ENCODE peak calls at places on chromosomes 12 and 14, in ten cellular contexts. Q, F, W, T, P, M, Y, R, X and O are unnamed samples.

GRCh38 chr12:100528471-100529139 is 44.9 kb upstream of the GAS2L3 start:
- DNase-seq in Q (peak), F (no peak), W (no peak), T (no peak), P (no peak), M (no peak), Y (no peak), R (no peak), X (no peak), O (no peak)

GRCh38 chr14:49497725-49498348 is 88.3 kb downstream of the RPS29 start:
- DNase-seq in Q (peak), F (no peak), W (no peak), T (peak), P (no peak), M (peak), Y (no peak), R (no peak), X (peak), O (no peak)

GRCh38 chr14:103474893-103475292 is 47.7 kb downstream of the CKB start:
- DNase-seq in Q (no peak), F (no peak), W (no peak), T (no peak), P (no peak), M (no peak), Y (no peak), R (no peak), X (no peak), O (no peak)

GRCh38 chr14:101068958-101069549 is 165.5 kb upstream of the RTL1 start:
- DNase-seq in Q (no peak), F (peak), W (peak), T (peak), P (peak), M (no peak), Y (no peak), R (peak), X (no peak), O (no peak)

GRCh38 chr12:93660996-93661395 is 16.2 kb upstream of the CRADD start:
- DNase-seq in Q (no peak), F (no peak), W (no peak), T (no peak), P (no peak), M (no peak), Y (no peak), R (no peak), X (no peak), O (no peak)

GRCh38 chr12:79547735-79548347 is 142.9 kb downstream of the PAWR start:
- DNase-seq in Q (peak), F (no peak), W (peak), T (peak), P (no peak), M (peak), Y (peak), R (no peak), X (peak), O (peak)

GRCh38 chr12:77344651-77345050 is 279.3 kb upstream of the E2F7 start:
- DNase-seq in Q (no peak), F (no peak), W (no peak), T (no peak), P (no peak), M (no peak), Y (no peak), R (no peak), X (no peak), O (no peak)

GRCh38 chr14:23085458-23085857 is 9.5 kb downstream of the ACIN1 start:
- DNase-seq in Q (no peak), F (no peak), W (no peak), T (no peak), P (no peak), M (no peak), Y (no peak), R (no peak), X (no peak), O (no peak)

GRCh38 chr14:21098892-21099595 is 589 bp upstream of the ZNF219 start:
- DNase-seq in Q (no peak), F (no peak), W (no peak), T (no peak), P (no peak), M (no peak), Y (no peak), R (no peak), X (no peak), O (no peak)
- TF ChIP-seq POLR2A in Q (no peak), F (no peak), W (no peak), T (no peak), P (no peak), M (no peak), Y (no peak), R (no peak), X (no peak), O (no peak)

DNA sequence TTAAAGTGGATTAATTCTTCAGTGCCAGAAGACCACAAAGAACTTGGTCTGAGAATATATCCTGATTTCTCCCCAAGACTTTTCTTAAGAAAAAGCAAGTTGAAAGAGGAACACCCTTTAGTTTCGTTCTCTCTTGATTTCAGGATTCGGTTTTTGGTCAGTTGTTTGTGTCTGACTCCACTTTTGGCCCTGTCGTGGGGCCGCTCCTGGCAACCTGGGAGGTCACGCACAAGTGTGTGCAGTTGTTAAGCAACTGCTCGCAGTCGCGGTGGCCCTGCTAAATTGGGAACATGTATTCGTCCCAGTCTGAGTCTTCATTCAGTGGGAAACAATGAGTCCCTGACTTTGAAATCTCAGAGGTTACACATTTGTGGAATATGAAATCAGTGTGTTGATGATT is 68.7 kb downstream of the RGS6 start:
- DNase-seq in Q (no peak), F (no peak), W (no peak), T (no peak), P (no peak), M (no peak), Y (no peak), R (no peak), X (peak), O (no peak)
- H3K4me3 ChIP-seq in Q (no peak), F (no peak), W (no peak), T (no peak), P (no peak), M (no peak), Y (no peak), R (no peak), X (peak), O (no peak)

GRCh38 chr12:111600296-111600562 is 1.1 kb upstream of the ATXN2 start:
- DNase-seq in Q (no peak), F (no peak), W (no peak), T (no peak), P (no peak), M (no peak), Y (no peak), R (no peak), X (no peak), O (no peak)

GRCh38 chr12:111599459-111600295 is 562 bp upstream of the ATXN2 start:
- DNase-seq in Q (peak), F (peak), W (peak), T (peak), P (peak), M (peak), Y (peak), R (peak), X (peak), O (peak)

GRCh38 chr12:111598637-111599458 is at the start of gene ATXN2:
- DNase-seq in Q (no peak), F (peak), W (peak), T (peak), P (peak), M (peak), Y (peak), R (peak), X (peak), O (peak)

GRCh38 chr12:111596985-111597730 is 2.0 kb downstream of the ATXN2 start:
- DNase-seq in Q (peak), F (peak), W (peak), T (peak), P (peak), M (peak), Y (peak), R (peak), X (peak), O (peak)

GRCh38 chr12:111597731-111598636 is 1.1 kb downstream of the ATXN2 start:
- DNase-seq in Q (peak), F (peak), W (peak), T (peak), P (peak), M (peak), Y (peak), R (peak), X (peak), O (peak)
- TF ChIP-seq POLR2A in Q (peak), F (no peak), W (no peak), T (no peak), P (no peak), M (peak), Y (peak), R (no peak), X (no peak), O (no peak)

GRCh38 chr12:53966070-53966384 is 6.9 kb upstream of the HOXC11 start:
- DNase-seq in Q (no peak), F (no peak), W (no peak), T (no peak), P (no peak), M (no peak), Y (no peak), R (no peak), X (no peak), O (no peak)

GRCh38 chr12:53966385-53967133 is 6.4 kb upstream of the HOXC11 start:
- DNase-seq in Q (no peak), F (no peak), W (no peak), T (no peak), P (no peak), M (no peak), Y (no peak), R (no peak), X (no peak), O (no peak)

GRCh38 chr12:53964315-53964713 is 8.6 kb upstream of the HOXC11 start:
- DNase-seq in Q (no peak), F (no peak), W (no peak), T (no peak), P (no peak), M (no peak), Y (no peak), R (no peak), X (no peak), O (no peak)

GRCh38 chr12:53963434-53964314 is 9.0 kb downstream of the HOXC12 start:
- DNase-seq in Q (no peak), F (no peak), W (no peak), T (no peak), P (no peak), M (no peak), Y (no peak), R (no peak), X (no peak), O (no peak)

GRCh38 chr12:53965251-53966069 is 7.5 kb upstream of the HOXC11 start:
- DNase-seq in Q (no peak), F (no peak), W (peak), T (no peak), P (no peak), M (no peak), Y (no peak), R (no peak), X (peak), O (no peak)
- H3K4me3 ChIP-seq in Q (no peak), F (no peak), W (no peak), T (no peak), P (no peak), M (no peak), Y (peak), R (no peak), X (peak), O (no peak)